ENCODE peak calls at places on chromosome 1, in four cellular contexts. N is glutamatergic neuron; X is GM13977; P is CD4-positive, alpha-beta T cell. G is an unnamed sample.

GRCh38 chr1:228783415-228784045 is 48.3 kb downstream of the RHOU start:
- DNase-seq in N (no peak), X (no peak), P (no peak), G (no peak)

GRCh38 chr1:34974626-34975025 is 10.5 kb downstream of the TMEM35B start:
- DNase-seq in N (no peak), X (no peak), P (no peak), G (no peak)

GRCh38 chr1:164688791-164689190 is 129.8 kb downstream of the PBX1 start:
- DNase-seq in N (no peak), X (no peak), P (no peak), G (no peak)

GRCh38 chr1:51575406-51576084 is 41.3 kb upstream of the OSBPL9 start:
- DNase-seq in N (no peak), X (no peak), P (no peak), G (no peak)

GRCh38 chr1:154866995-154867795 is 2.9 kb downstream of the KCNN3 start:
- DNase-seq in N (no peak), X (peak), P (no peak), G (peak)

GRCh38 chr1:114154963-114155322 is 1.3 kb upstream of the SYT6 start:
- DNase-seq in N (peak), X (no peak), P (no peak), G (no peak)

GRCh38 chr1:209560529-209560928 is 23.0 kb upstream of the CAMK1G start:
- DNase-seq in N (no peak), X (no peak), P (no peak), G (no peak)

GRCh38 chr1:45213892-45214291 is 7.5 kb upstream of the ZSWIM5 start:
- DNase-seq in N (no peak), X (no peak), P (no peak), G (no peak)

GRCh38 chr1:170067253-170067819 is 7.2 kb downstream of the KIFAP3 start:
- DNase-seq in N (no peak), X (no peak), P (no peak), G (no peak)

GRCh38 chr1:119390499-119390898 is 21.9 kb downstream of the HAO2 start:
- DNase-seq in N (no peak), X (no peak), P (no peak), G (no peak)

GRCh38 chr1:79304131-79304530 is 297.6 kb upstream of the ADGRL4 start:
- DNase-seq in N (no peak), X (no peak), P (no peak), G (no peak)

DNA sequence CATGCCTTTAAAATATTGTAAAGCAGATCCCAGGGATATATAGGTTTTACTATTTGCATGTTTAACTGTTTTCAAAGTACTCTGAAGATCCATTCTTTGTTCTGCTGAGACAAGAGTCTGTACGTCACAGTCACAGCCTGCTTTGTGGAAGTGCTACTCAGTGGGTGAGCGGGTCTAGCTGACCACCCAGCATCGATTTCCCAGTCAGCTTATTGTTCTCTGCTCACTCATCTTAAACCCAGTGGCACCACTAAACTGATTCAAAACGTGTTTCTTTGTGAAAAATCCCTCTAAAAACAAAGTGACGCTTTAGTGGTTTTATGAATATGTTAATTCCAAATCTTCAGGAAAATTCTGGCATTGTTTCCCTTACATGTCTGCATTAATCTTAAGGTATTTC is 12.4 kb downstream of the PLPP3 start:
- DNase-seq in N (no peak), X (no peak), P (no peak), G (no peak)
- TF ChIP-seq CTCF in N (no peak), X (no peak), P (no peak), G (no peak)

DNA sequence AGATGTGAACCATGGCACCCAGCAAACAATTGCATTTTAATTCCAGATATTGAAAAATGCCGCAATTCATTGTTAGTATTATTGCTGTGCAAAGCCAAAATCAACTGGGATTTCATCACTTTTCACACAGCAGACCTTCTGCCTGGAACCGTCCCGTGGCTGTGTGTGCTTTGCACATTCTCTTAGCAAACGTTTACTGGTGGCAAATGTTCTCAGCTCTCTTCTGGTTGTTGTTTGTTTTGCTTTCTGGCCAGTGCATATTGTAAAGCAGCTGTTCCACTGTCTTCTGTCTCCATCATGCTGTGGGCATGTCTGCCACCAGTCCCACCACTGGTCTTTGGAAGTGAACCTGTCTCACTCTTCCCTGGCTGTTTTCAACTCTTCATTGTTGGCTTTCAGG is 19.8 kb upstream of the TTLL10 start:
- DNase-seq in N (no peak), X (no peak), P (no peak), G (no peak)
- TF ChIP-seq CTCF in N (no peak), X (no peak), P (no peak), G (no peak)

GRCh38 chr1:62906428-62906886 is 122.5 kb downstream of the ATG4C start:
- DNase-seq in N (no peak), X (no peak), P (no peak), G (no peak)
- TF ChIP-seq CTCF in N (peak), X (peak), P (no peak), G (peak)

GRCh38 chr1:25610822-25611630 is 5.6 kb upstream of the MAN1C1 start:
- DNase-seq in N (no peak), X (no peak), P (no peak), G (no peak)
- TF ChIP-seq CTCF in N (no peak), X (peak), P (peak), G (peak)

GRCh38 chr1:223628233-223628632 is 37.3 kb downstream of the CAPN8 start:
- DNase-seq in N (peak), X (peak), P (no peak), G (no peak)
- TF ChIP-seq CTCF in N (peak), X (peak), P (peak), G (peak)

DNA sequence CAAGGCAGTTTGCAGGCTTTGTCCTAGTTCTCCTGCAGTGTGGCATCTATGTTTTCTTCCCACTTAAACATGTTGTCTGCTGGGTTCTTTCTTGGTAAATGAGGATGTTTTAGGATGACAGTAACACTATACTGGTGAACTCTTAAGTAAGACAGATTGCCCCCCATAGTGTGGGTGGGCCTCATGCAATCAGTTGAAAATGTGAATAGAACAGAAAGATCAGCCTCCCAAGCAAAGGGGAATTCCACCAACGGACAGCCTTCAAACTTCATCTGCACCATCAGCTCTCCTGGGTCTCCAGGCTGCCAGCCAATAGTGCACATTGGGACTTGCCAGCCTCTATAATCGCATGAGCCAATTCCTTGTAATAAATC is 10.7 kb upstream of the TARBP1 start:
- DNase-seq in N (no peak), X (no peak), P (no peak), G (no peak)
- TF ChIP-seq CTCF in N (no peak), X (no peak), P (no peak), G (no peak)

GRCh38 chr1:14769486-14770274 is 171.2 kb downstream of the KAZN start:
- DNase-seq in N (no peak), X (no peak), P (no peak), G (no peak)
- TF ChIP-seq CTCF in N (peak), X (no peak), P (no peak), G (no peak)

GRCh38 chr1:204602871-204603542 is 82.5 kb downstream of the LRRN2 start:
- DNase-seq in N (no peak), X (no peak), P (no peak), G (no peak)
- TF ChIP-seq CTCF in N (no peak), X (no peak), P (no peak), G (no peak)

GRCh38 chr1:66607458-66607857 is 73.5 kb downstream of the SGIP1 start:
- DNase-seq in N (no peak), X (peak), P (no peak), G (no peak)
- TF ChIP-seq CTCF in N (no peak), X (no peak), P (no peak), G (peak)

DNA sequence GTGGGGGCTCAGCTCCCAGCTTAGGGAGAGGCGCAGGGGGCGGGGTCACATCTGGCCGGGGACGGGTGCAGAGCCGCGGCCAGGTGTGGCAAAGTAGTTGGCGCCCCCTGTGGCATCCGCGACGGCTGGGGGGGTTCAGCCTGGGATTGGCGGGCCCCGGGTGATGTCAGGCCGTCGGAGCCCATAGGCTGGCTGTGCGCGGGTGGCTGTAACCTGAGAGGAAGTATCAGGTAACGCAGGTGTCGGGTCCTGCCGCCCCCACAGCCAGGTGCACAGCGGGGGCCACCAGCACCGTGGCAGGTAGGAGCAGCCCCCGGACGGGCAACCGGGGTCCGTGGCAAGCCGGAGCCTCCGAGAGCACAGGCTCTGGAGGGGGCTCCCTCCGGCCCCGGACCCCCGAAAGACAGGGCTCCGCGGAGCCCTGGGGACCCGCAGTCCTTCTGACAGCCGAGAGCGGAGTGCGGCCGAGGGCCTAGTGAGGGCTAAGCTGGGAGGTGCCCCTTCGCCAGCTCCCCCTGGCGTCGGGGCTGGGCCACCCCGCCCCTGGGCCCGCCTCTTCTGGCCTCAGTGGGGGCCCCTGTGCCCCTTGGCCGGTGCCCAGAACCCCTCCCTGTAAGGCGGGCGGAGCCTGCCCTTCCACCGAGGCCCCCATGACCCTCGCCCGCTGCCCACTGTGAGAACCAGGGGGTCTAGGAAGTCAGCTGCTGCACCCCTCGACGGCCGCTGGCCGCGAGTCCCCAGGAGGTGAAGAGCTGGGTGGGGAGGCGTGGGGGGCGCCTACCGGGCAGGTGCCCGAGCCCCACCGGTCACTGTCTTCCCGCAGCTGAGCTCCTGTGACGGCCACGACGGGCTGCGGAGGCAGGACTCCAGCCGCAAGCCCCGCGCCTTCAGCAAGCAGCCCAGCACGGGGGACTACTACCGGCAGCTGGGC is 17.9 kb downstream of the TNFRSF25 start:
- DNase-seq in N (no peak), X (no peak), P (no peak), G (no peak)
- TF ChIP-seq CTCF in N (peak), X (no peak), P (no peak), G (no peak)

G was measured in kidney epithelial cell.